ENCODE peak calls at places on chromosomes 6 and 20, in five cellular contexts. K is colonic mucosa; S is mesendoderm; E is heart right ventricle; G is CD4-positive, CD25-positive, alpha-beta regulatory T cell. J is an unnamed sample.

GRCh38 chr6:18327621-18328548 is 59.3 kb upstream of the RNF144B start:
- DNase-seq in K (no peak), S (peak), E (no peak), G (no peak), J (no peak)

GRCh38 chr6:47321582-47321981 is 11.9 kb upstream of the TNFRSF21 start:
- DNase-seq in K (no peak), G (no peak), E (no peak), S (no peak), J (no peak)

GRCh38 chr6:45472383-45472782 is 94.6 kb upstream of the SUPT3H start:
- DNase-seq in G (no peak), E (peak), K (no peak), S (no peak), J (no peak)

GRCh38 chr6:55980627-55981211 is 105.3 kb upstream of the BMP5 start:
- DNase-seq in G (no peak), E (peak), S (peak), K (peak), J (no peak)

GRCh38 chr6:17962436-17963031 is 24.9 kb downstream of the KIF13A start:
- DNase-seq in E (peak), S (no peak), G (no peak), K (peak), J (no peak)

GRCh38 chr20:36342721-36343120 is 36.6 kb downstream of the DLGAP4 start:
- DNase-seq in K (no peak), E (no peak), G (no peak), S (no peak), J (no peak)

GRCh38 chr20:11553603-11554002 is 364.1 kb upstream of the BTBD3 start:
- DNase-seq in G (no peak), K (no peak), E (no peak), S (no peak), J (no peak)

GRCh38 chr6:157725836-157726235 is 97.2 kb upstream of the SNX9 start:
- DNase-seq in K (no peak), S (no peak), G (no peak), E (no peak), J (no peak)

GRCh38 chr20:41261790-41262717 is 55.5 kb downstream of the ZHX3 start:
- DNase-seq in G (no peak), S (peak), K (no peak), E (no peak), J (no peak)

GRCh38 chr6:31898200-31899011 is 908 bp upstream of the EHMT2 start:
- DNase-seq in E (no peak), G (peak), S (peak), K (peak), J (no peak)

GRCh38 chr20:60210779-60211617 is 252.8 kb downstream of the CDH26 start:
- DNase-seq in K (peak), G (peak), S (peak), E (peak), J (no peak)

GRCh38 chr6:75077694-75078093 is 128.2 kb downstream of the COL12A1 start:
- DNase-seq in S (no peak), G (no peak), E (no peak), K (no peak), J (no peak)

GRCh38 chr6:71394001-71394432 is 105.4 kb downstream of the OGFRL1 start:
- DNase-seq in K (no peak), S (no peak), E (no peak), G (no peak), J (no peak)

GRCh38 chr20:35004749-35005462 is 49.2 kb downstream of the MYH7B start:
- DNase-seq in E (no peak), S (no peak), K (no peak), G (no peak), J (no peak)

GRCh38 chr6:26743157-26743821 is 83.7 kb upstream of the ZNF322 start:
- DNase-seq in E (no peak), G (no peak), S (peak), K (no peak), J (no peak)

GRCh38 chr6:34391023-34391485 is 1.4 kb downstream of the NUDT3 start:
- DNase-seq in G (no peak), E (peak), K (peak), S (peak), J (no peak)

GRCh38 chr6:88089708-88090107 is 42.1 kb downstream of the SPACA1 start:
- DNase-seq in G (no peak), K (no peak), S (peak), E (no peak), J (no peak)

GRCh38 chr20:1155342-1155741 is 29.4 kb downstream of the TMEM74B start:
- DNase-seq in E (no peak), K (no peak), G (no peak), S (no peak), J (no peak)

GRCh38 chr6:26198626-26199056 is 111.4 kb downstream of the HFE start:
- DNase-seq in S (no peak), E (no peak), K (no peak), G (no peak), J (no peak)

GRCh38 chr6:164013480-164014208 is 599.1 kb downstream of the QKI start:
- DNase-seq in E (no peak), G (no peak), K (no peak), S (no peak), J (no peak)

GRCh38 chr20:47764154-47764734 is 21.0 kb downstream of the SULF2 start:
- DNase-seq in S (peak), K (no peak), E (no peak), G (no peak), J (no peak)

GRCh38 chr6:107495196-107495643 is 5.3 kb downstream of the SOBP start:
- DNase-seq in S (no peak), K (no peak), G (no peak), E (peak), J (no peak)
- H3K4me3 ChIP-seq in S (no peak), K (no peak), G (no peak), E (peak), J (peak)

GRCh38 chr20:51800769-51801219 is 1.5 kb downstream of the SALL4 start:
- DNase-seq in E (peak), K (peak), G (no peak), S (peak), J (no peak)

GRCh38 chr20:51802170-51802745 is at the start of gene SALL4:
- DNase-seq in K (no peak), S (peak), E (no peak), G (no peak), J (no peak)

GRCh38 chr20:51799586-51799985 is 2.7 kb downstream of the SALL4 start:
- DNase-seq in G (no peak), K (no peak), S (no peak), E (no peak), J (no peak)

GRCh38 chr20:51801220-51801991 is 915 bp downstream of the SALL4 start:
- DNase-seq in K (no peak), S (peak), G (no peak), E (no peak), J (no peak)

DNA sequence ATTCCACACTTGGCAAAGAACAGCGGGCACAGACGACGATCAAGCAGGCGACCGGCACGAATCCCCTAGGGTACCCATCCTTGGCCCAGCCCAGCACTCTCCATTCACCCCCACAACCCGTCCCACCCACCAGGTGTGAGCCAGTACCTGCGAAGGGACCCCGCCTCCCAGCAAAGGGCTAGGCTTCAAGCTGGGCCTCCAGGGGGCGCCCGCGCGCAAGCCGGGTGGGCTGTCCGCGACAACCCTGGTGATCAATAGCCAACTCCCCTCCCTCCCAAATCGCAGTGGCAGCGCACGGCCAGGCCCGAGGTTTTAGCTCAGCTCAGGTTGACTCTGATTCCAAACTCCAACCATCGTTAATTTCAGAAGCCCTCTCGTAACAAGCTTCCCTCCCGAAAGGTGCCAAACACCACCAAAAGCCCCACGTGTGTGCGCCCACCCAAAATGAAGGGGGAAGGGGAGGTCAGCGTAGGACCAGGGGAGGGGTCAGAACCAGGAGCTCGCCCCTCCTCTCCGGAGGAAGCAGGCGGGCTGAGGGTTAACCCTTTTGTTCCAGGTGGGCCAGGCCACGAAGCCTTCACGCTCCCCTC is 2.1 kb downstream of the SALL4 start:
- DNase-seq in G (peak), E (peak), S (peak), K (peak), J (no peak)
- H3K4me3 ChIP-seq in G (no peak), E (peak), S (peak), K (peak), J (peak)

GRCh38 chr6:122717350-122717749 is 62.2 kb upstream of the FABP7 start:
- DNase-seq in K (no peak), E (peak), S (peak), G (no peak), J (no peak)
- H3K4me3 ChIP-seq in K (no peak), E (no peak), S (no peak), G (no peak), J (peak)

GRCh38 chr6:10478187-10479040 is 42.7 kb upstream of the GCNT2 start:
- DNase-seq in E (no peak), G (peak), K (no peak), S (peak), J (no peak)

GRCh38 chr6:10472634-10473033 is 48.5 kb upstream of the GCNT2 start:
- DNase-seq in E (no peak), S (no peak), K (no peak), G (no peak), J (no peak)
- H3K4me3 ChIP-seq in E (no peak), S (no peak), K (no peak), G (no peak), J (no peak)

GRCh38 chr6:111722220-111722731 is 116.6 kb upstream of the TRAF3IP2 start:
- DNase-seq in K (no peak), G (no peak), E (no peak), S (peak), J (no peak)

GRCh38 chr6:111721677-111722219 is 116.1 kb upstream of the TRAF3IP2 start:
- DNase-seq in K (peak), E (no peak), G (peak), S (peak), J (no peak)

GRCh38 chr6:111724039-111724438 is 118.4 kb upstream of the TRAF3IP2 start:
- DNase-seq in E (no peak), K (no peak), S (no peak), G (no peak), J (no peak)

GRCh38 chr6:111724505-111724904 is 118.8 kb upstream of the TRAF3IP2 start:
- DNase-seq in E (no peak), G (peak), K (no peak), S (no peak), J (no peak)

DNA sequence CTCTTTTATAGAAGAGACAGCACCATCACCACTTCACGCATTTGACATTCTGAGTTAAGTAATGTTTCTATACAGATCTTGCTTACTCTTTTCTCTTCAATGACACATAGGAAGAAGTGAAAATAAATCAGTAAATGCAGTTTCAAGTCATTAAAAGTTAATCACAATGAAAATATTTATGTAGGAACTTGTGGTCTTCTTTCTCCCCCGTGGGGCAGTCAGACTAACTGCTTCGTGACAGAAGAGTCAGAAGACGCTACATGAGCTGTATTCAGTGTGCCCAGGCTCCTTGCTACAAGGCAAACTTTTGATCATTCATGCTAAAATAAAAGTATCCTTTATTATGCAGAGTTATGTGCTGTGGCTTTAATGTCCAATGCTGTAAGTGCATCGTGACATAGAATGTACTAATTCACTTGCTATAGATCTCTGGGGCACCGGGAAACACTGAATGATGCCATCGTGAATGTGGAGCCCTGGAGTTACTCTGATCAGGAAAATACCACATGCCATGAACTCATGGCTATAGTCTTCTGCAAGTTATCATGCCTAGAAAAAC is 117.8 kb upstream of the TRAF3IP2 start:
- DNase-seq in G (no peak), K (no peak), S (no peak), E (no peak), J (no peak)
- H3K4me3 ChIP-seq in G (peak), K (no peak), S (no peak), E (no peak), J (no peak)

GRCh38 chr6:41602864-41603608 is 35.2 kb upstream of the MDFI start:
- DNase-seq in S (peak), K (peak), G (peak), E (peak), J (peak)
- H3K4me3 ChIP-seq in S (no peak), K (no peak), G (no peak), E (peak), J (peak)

DNA sequence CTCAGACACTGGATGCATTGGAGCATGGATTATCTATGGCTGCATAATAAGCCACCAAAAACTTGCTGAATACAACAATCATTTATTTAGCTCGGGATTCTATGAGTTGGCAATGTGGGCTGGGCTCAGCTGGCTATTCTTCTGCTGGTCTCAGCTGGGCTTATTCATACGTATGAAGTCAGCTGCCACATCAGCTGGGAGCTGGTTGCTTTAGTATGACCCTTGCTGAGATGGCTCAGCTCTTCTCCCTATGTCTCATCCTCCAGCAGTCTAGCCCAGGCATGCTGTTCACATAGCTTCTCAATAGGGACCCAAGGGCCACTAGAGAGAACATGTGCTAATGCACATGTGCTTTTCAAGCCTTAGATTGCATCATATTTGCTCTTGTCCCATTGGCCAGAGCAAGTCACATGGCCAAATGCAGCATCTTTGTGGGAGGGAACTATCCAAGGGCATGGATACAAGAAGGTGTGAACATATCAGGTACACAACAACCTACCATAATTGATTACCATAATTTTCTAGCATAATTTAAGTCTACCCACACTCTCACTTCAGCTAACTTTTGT is 444.6 kb downstream of the KIF16B start:
- DNase-seq in K (no peak), E (no peak), S (no peak), G (no peak), J (no peak)
- H3K4me3 ChIP-seq in K (no peak), E (no peak), S (no peak), G (no peak), J (no peak)

J was measured in thoracic aorta.